ENCODE peak calls at places on chromosomes 3 and 15, in six cellular contexts. Q is activated CD8-positive, alpha-beta memory T cell treated with anti-CD3 and anti-CD28 coated beads, Interleukin-2, amount 50 U/mL, for 4 hours; O is ELF-1; T is GM12865; G is AG09319; D is head of caudate nucleus. X is an unnamed sample.

GRCh38 chr3:122988507-122988906 is 39.1 kb downstream of the SEMA5B start:
- DNase-seq in Q (no peak), D (no peak), G (no peak), T (no peak), O (peak; percentile 36), X (no peak)

GRCh38 chr3:114450008-114450596 is 156.3 kb downstream of the TIGIT start:
- DNase-seq in G (no peak), T (peak; percentile 81), O (no peak), D (no peak), Q (no peak), X (no peak)

GRCh38 chr15:62618432-62618831 is 424.1 kb upstream of the TPM1 start:
- DNase-seq in G (peak; percentile 24), Q (no peak), D (no peak), O (no peak), T (no peak), X (no peak)

GRCh38 chr3:7779331-7779730 is 722.3 kb upstream of the LMCD1 start:
- DNase-seq in G (no peak), D (no peak), T (no peak), O (no peak), Q (no peak), X (no peak)

GRCh38 chr3:44648564-44649229 is at the start of gene ZNF35:
- DNase-seq in O (peak; percentile 92), D (peak; percentile 85), G (peak; percentile 72), Q (peak; percentile 18), T (peak; percentile 93), X (peak; percentile 65)

GRCh38 chr3:123611077-123611476 is 26.2 kb upstream of the HACD2 start:
- DNase-seq in Q (no peak), G (no peak), T (no peak), D (no peak), O (no peak), X (no peak)

GRCh38 chr15:90845201-90845949 is 23.0 kb upstream of the FURIN start:
- DNase-seq in Q (peak; percentile 22), O (peak; percentile 58), T (peak; percentile 70), D (no peak), G (no peak), X (peak; percentile 80)

GRCh38 chr3:197793246-197793645 is 2.2 kb downstream of the LRCH3 start:
- DNase-seq in T (peak; percentile 77), D (no peak), G (no peak), Q (no peak), O (no peak), X (no peak)

GRCh38 chr3:148512648-148513047 is 185.1 kb upstream of the AGTR1 start:
- DNase-seq in O (no peak), Q (no peak), G (no peak), T (no peak), D (no peak), X (no peak)

GRCh38 chr3:187130346-187131066 is 8.8 kb downstream of the RPL39L start:
- DNase-seq in D (no peak), T (peak; percentile 72), Q (no peak), G (no peak), O (no peak), X (no peak)

GRCh38 chr3:13492976-13493866 is 13.1 kb downstream of the HDAC11 start:
- DNase-seq in Q (no peak), G (no peak), O (no peak), T (no peak), D (no peak), X (no peak)

GRCh38 chr3:186824430-186825139 is 17.9 kb upstream of the ADIPOQ start:
- DNase-seq in O (peak; percentile 42), T (no peak), Q (no peak), D (no peak), G (no peak), X (no peak)

GRCh38 chr15:90638963-90639362 is 78.2 kb upstream of the BLM start:
- DNase-seq in O (no peak), Q (no peak), G (no peak), D (no peak), T (no peak), X (no peak)

GRCh38 chr3:149306751-149307434 is 26.5 kb downstream of the TM4SF18 start:
- DNase-seq in O (peak; percentile 15), Q (no peak), G (no peak), D (no peak), T (no peak), X (no peak)

GRCh38 chr3:55556622-55557531 is 69.8 kb upstream of the WNT5A start:
- DNase-seq in Q (no peak), T (no peak), O (no peak), G (no peak), D (no peak), X (no peak)

GRCh38 chr3:45106874-45107273 is 39.3 kb downstream of the CDCP1 start:
- DNase-seq in Q (no peak), T (no peak), D (no peak), O (no peak), G (no peak), X (no peak)

GRCh38 chr3:66808891-66809578 is 189.1 kb upstream of the KBTBD8 start:
- DNase-seq in Q (no peak), T (no peak), O (no peak), G (no peak), D (no peak), X (no peak)

GRCh38 chr15:96125681-96126080 is 204.8 kb upstream of the NR2F2 start:
- DNase-seq in G (no peak), O (peak; percentile 6), T (no peak), Q (no peak), D (no peak), X (no peak)

GRCh38 chr3:104198136-104198535 is 1168.6 kb upstream of the ALCAM start:
- DNase-seq in T (no peak), Q (no peak), G (no peak), D (no peak), O (no peak), X (no peak)

GRCh38 chr3:67381667-67382272 is 272.6 kb downstream of the SUCLG2 start:
- DNase-seq in O (no peak), T (peak; percentile 41), Q (no peak), D (no peak), G (no peak), X (no peak)

GRCh38 chr3:197378987-197379718 is 80.7 kb upstream of the DLG1 start:
- DNase-seq in O (no peak), G (no peak), T (no peak), Q (no peak), D (no peak), X (no peak)

GRCh38 chr3:126081618-126082333 is 2.1 kb downstream of the SLC41A3 start:
- DNase-seq in Q (no peak), G (no peak), O (peak; percentile 18), D (no peak), T (no peak), X (no peak)

X was measured in Peyer's patch.